ENCODE peak calls at places on chromosomes 5 and 9, in ten cellular contexts. N, K, C, B, P, M, S, X, H and R are unnamed samples.

GRCh38 chr9:37617837-37618236 is 25.4 kb upstream of the TOMM5 start:
- DNase-seq in C (peak), B (no peak), X (no peak), H (no peak), K (no peak), S (no peak), P (no peak), N (no peak), M (no peak), R (no peak)

GRCh38 chr9:14768561-14769234 is 46.2 kb upstream of the CER1 start:
- DNase-seq in X (peak), M (peak), C (peak), S (no peak), K (no peak), P (peak), H (no peak), N (peak), B (no peak), R (no peak)

GRCh38 chr5:150000990-150001659 is 586 bp downstream of the HMGXB3 start:
- DNase-seq in M (no peak), N (no peak), S (no peak), P (peak), C (no peak), B (no peak), X (no peak), H (no peak), K (no peak), R (peak)

GRCh38 chr5:10289353-10289752 is 18.3 kb downstream of the CMBL start:
- DNase-seq in X (no peak), M (no peak), K (no peak), C (peak), P (peak), N (no peak), B (no peak), H (no peak), S (peak), R (no peak)

GRCh38 chr9:71929223-71929622 is 17.8 kb downstream of the C9orf85 start:
- DNase-seq in H (no peak), B (no peak), S (no peak), M (peak), X (no peak), C (no peak), P (peak), K (no peak), N (no peak), R (no peak)

GRCh38 chr5:60959156-60959555 is 14.2 kb downstream of the NDUFAF2 start:
- DNase-seq in M (no peak), X (peak), S (no peak), N (peak), P (peak), K (no peak), C (no peak), B (no peak), H (no peak), R (no peak)

GRCh38 chr5:146042628-146043279 is 62.6 kb downstream of the PLAC8L1 start:
- DNase-seq in M (peak), N (no peak), S (no peak), P (peak), B (no peak), C (no peak), X (peak), H (no peak), K (no peak), R (no peak)

GRCh38 chr5:54654211-54654610 is 136.7 kb downstream of the SNX18 start:
- DNase-seq in P (no peak), B (no peak), M (no peak), X (no peak), K (no peak), N (no peak), H (no peak), S (no peak), C (no peak), R (no peak)

GRCh38 chr5:78328585-78329173 is 31.7 kb upstream of the SCAMP1 start:
- DNase-seq in P (peak), K (no peak), N (no peak), H (no peak), C (no peak), M (no peak), B (no peak), X (no peak), S (no peak), R (no peak)

GRCh38 chr9:126791406-126792230 is 13.2 kb upstream of the ZBTB43 start:
- DNase-seq in X (peak), N (no peak), B (no peak), S (no peak), K (no peak), C (no peak), P (peak), M (peak), H (no peak), R (no peak)

GRCh38 chr5:181121675-181122561 is 9.1 kb downstream of the OR2V1 start:
- DNase-seq in K (no peak), C (no peak), M (no peak), X (no peak), N (no peak), H (no peak), P (no peak), S (no peak), B (no peak), R (no peak)

GRCh38 chr5:109250533-109251329 is 159.0 kb downstream of the PJA2 start:
- DNase-seq in S (no peak), M (no peak), H (no peak), P (no peak), X (no peak), N (no peak), B (no peak), C (no peak), K (no peak), R (peak)

GRCh38 chr9:121835581-121836381 is 184.3 kb downstream of the DAB2IP start:
- DNase-seq in B (peak), X (no peak), P (no peak), K (no peak), H (no peak), N (no peak), C (no peak), M (no peak), S (no peak), R (no peak)

GRCh38 chr5:107266100-107266499 is 404.6 kb downstream of the EFNA5 start:
- DNase-seq in M (no peak), P (no peak), B (no peak), N (no peak), H (no peak), K (no peak), C (no peak), X (no peak), S (no peak), R (no peak)

GRCh38 chr9:121599186-121599871 is 52.1 kb upstream of the DAB2IP start:
- DNase-seq in C (no peak), H (no peak), X (peak), S (peak), B (peak), N (no peak), P (no peak), M (no peak), K (no peak), R (no peak)

GRCh38 chr9:125912261-125912660 is 165.1 kb downstream of the PBX3 start:
- DNase-seq in P (no peak), C (no peak), S (no peak), M (no peak), B (no peak), N (no peak), X (no peak), K (no peak), H (no peak), R (no peak)

GRCh38 chr5:152218694-152219093 is 186.4 kb downstream of the NMUR2 start:
- DNase-seq in N (no peak), P (no peak), B (no peak), M (no peak), X (no peak), H (no peak), K (no peak), S (no peak), C (no peak), R (no peak)

GRCh38 chr9:35685506-35685905 is 4.2 kb downstream of the TPM2 start:
- DNase-seq in H (no peak), C (no peak), S (no peak), B (no peak), M (no peak), N (no peak), K (no peak), P (no peak), X (no peak), R (no peak)

GRCh38 chr9:5578018-5578697 is 50.7 kb upstream of the RIC1 start:
- DNase-seq in X (no peak), S (no peak), P (no peak), B (no peak), M (no peak), K (no peak), C (no peak), H (no peak), N (no peak), R (no peak)

GRCh38 chr9:124507880-124508432 is 757 bp upstream of the NR5A1 start:
- DNase-seq in X (no peak), B (no peak), M (no peak), P (no peak), S (no peak), H (no peak), K (no peak), C (no peak), N (no peak), R (no peak)

GRCh38 chr9:119368681-119369581 is at the start of gene BRINP1:
- DNase-seq in B (no peak), N (peak), H (no peak), C (peak), M (no peak), K (no peak), X (no peak), S (no peak), P (peak), R (no peak)

GRCh38 chr5:180304431-180305375 is 12.8 kb upstream of the MAPK9 start:
- DNase-seq in P (no peak), S (no peak), C (no peak), B (peak), H (no peak), N (no peak), K (no peak), X (no peak), M (no peak), R (no peak)

GRCh38 chr9:91927912-91928510 is 22.0 kb downstream of the ROR2 start:
- DNase-seq in M (no peak), K (no peak), N (no peak), S (no peak), X (no peak), H (no peak), B (no peak), C (no peak), P (no peak), R (no peak)

GRCh38 chr5:15285901-15286583 is 213.9 kb upstream of the FBXL7 start:
- DNase-seq in S (no peak), X (peak), P (peak), M (no peak), N (peak), H (no peak), C (no peak), K (no peak), B (no peak), R (no peak)

GRCh38 chr9:86464242-86464641 is 110.0 kb upstream of the TUT7 start:
- DNase-seq in K (no peak), B (no peak), X (no peak), P (no peak), S (no peak), C (no peak), H (no peak), N (no peak), M (peak), R (no peak)

GRCh38 chr9:123561055-123561454 is 205.1 kb downstream of the CRB2 start:
- DNase-seq in N (no peak), H (no peak), C (peak), S (no peak), M (no peak), K (no peak), X (no peak), B (no peak), P (no peak), R (no peak)

GRCh38 chr9:122190597-122191381 is 31.1 kb downstream of the MORN5 start:
- DNase-seq in M (no peak), K (no peak), N (no peak), C (no peak), S (no peak), X (no peak), B (no peak), H (no peak), P (no peak), R (no peak)

GRCh38 chr5:10702040-10702629 is 58.9 kb downstream of the DAP start:
- DNase-seq in C (no peak), H (no peak), N (no peak), X (no peak), P (peak), K (no peak), S (no peak), B (no peak), M (peak), R (no peak)

GRCh38 chr5:164578401-164578800 is 1073.0 kb downstream of the MAT2B start:
- DNase-seq in P (no peak), K (no peak), N (no peak), H (no peak), C (no peak), X (no peak), S (no peak), B (no peak), M (no peak), R (no peak)

GRCh38 chr9:112820886-112821285 is 69.8 kb downstream of the SLC46A2 start:
- DNase-seq in C (no peak), N (no peak), X (no peak), K (no peak), P (peak), S (no peak), B (no peak), H (no peak), M (no peak), R (no peak)

GRCh38 chr5:97297063-97297715 is 114.1 kb upstream of the RIOK2 start:
- DNase-seq in S (no peak), X (peak), K (no peak), B (no peak), C (peak), N (peak), H (no peak), P (peak), M (no peak), R (no peak)

GRCh38 chr9:136621019-136621733 is 41.5 kb upstream of the EGFL7 start:
- DNase-seq in M (no peak), P (no peak), B (no peak), C (no peak), N (no peak), K (no peak), H (no peak), X (no peak), S (no peak), R (no peak)

GRCh38 chr5:146394486-146394885 is 52.6 kb upstream of the TCERG1 start:
- DNase-seq in H (no peak), K (no peak), B (no peak), N (no peak), M (no peak), X (no peak), S (no peak), C (no peak), P (no peak), R (no peak)

GRCh38 chr5:139700711-139701693 is 52.9 kb downstream of the CXXC5 start:
- DNase-seq in B (no peak), S (no peak), C (no peak), N (no peak), M (no peak), P (no peak), X (no peak), K (no peak), H (no peak), R (no peak)

GRCh38 chr5:160333726-160334125 is 21.4 kb upstream of the CCNJL start:
- DNase-seq in S (no peak), N (no peak), K (no peak), H (no peak), P (peak), M (no peak), X (no peak), C (no peak), B (peak), R (no peak)